ENCODE peak calls at places on chromosomes 11 and 22, in nine cellular contexts. I is KBM-7; K is EH; T is K562; P is dorsolateral prefrontal cortex; E is HTR-8/SVneo; B is germinal center; L is stimulated activated CD8-positive, alpha-beta memory T cell treated with anti-CD3 and anti-CD28 coated beads, Interleukin-2, amount 100 ng/mL, for 48 hours; W is non-pigmented ciliary epithelial cell. V is an unnamed sample.

GRCh38 chr11:104402812-104403521 is 239.0 kb upstream of the PDGFD start:
- DNase-seq in K (no peak), T (no peak), L (no peak), P (no peak), I (peak; percentile 45), B (no peak), W (no peak), E (no peak), V (no peak)

GRCh38 chr22:34973016-34973415 is 92.9 kb upstream of the ISX start:
- DNase-seq in I (no peak), B (no peak), L (no peak), P (no peak), K (peak; percentile 25), E (no peak), T (no peak), W (no peak), V (no peak)

GRCh38 chr22:38109391-38110000 is 988 bp downstream of the BAIAP2L2 start:
- DNase-seq in P (no peak), L (no peak), B (no peak), I (peak; percentile 14), T (no peak), K (no peak), E (no peak), W (no peak), V (no peak)

GRCh38 chr11:93648168-93648567 is 13.3 kb upstream of the CEP295 start:
- DNase-seq in B (no peak), I (peak; percentile 36), P (no peak), E (peak; percentile 10), W (no peak), L (no peak), K (peak; percentile 42), T (peak; percentile 17), V (no peak)

GRCh38 chr11:17257200-17257599 is 19.3 kb upstream of the NUCB2 start:
- DNase-seq in T (peak; percentile 36), K (peak; percentile 69), E (no peak), W (no peak), I (no peak), P (no peak), L (no peak), B (no peak), V (no peak)

GRCh38 chr11:19683141-19683805 is 29.4 kb upstream of the NAV2 start:
- DNase-seq in P (no peak), W (no peak), L (no peak), B (no peak), K (no peak), T (no peak), I (no peak), E (no peak), V (no peak)

GRCh38 chr22:23685205-23685784 is 5.5 kb upstream of the RGL4 start:
- DNase-seq in B (no peak), E (no peak), I (no peak), T (peak; percentile 50), L (no peak), P (no peak), W (no peak), K (peak; percentile 50), V (no peak)

GRCh38 chr11:37509471-37509870 is 911.4 kb upstream of the RAG2 start:
- DNase-seq in I (no peak), T (no peak), K (peak; percentile 19), P (no peak), W (no peak), B (no peak), L (no peak), E (no peak), V (no peak)

GRCh38 chr11:125448136-125448535 is 47.9 kb downstream of the FEZ1 start:
- DNase-seq in B (no peak), P (no peak), W (no peak), I (no peak), K (peak; percentile 46), L (no peak), E (no peak), T (no peak), V (peak; percentile 40)

GRCh38 chr11:57597971-57598830 is 716 bp downstream of the SERPING1 start:
- DNase-seq in W (no peak), I (no peak), K (peak; percentile 47), L (no peak), B (no peak), T (peak; percentile 9), E (no peak), P (peak; percentile 65), V (no peak)